ENCODE peak calls at places on chromosomes 3 and 15, in seven cellular contexts. V is T-cell; G is right cardiac atrium; I is Panc1; Q is natural killer cell; K is left ventricle myocardium superior; W is stimulated activated naive CD8-positive, alpha-beta T cell treated with anti-CD3 and anti-CD28 coated beads, Interleukin-15, amount 100 ng/mL, for 72 hours. N is an unnamed sample.

GRCh38 chr3:64575211-64575844 is 112.5 kb downstream of the ADAMTS9 start:
- ATAC-seq in V (no peak), G (no peak), I (no peak), Q (no peak), K (peak), W (no peak), N (no peak)

GRCh38 chr3:48119495-48120193 is 68.6 kb downstream of the CDC25A start:
- ATAC-seq in V (no peak), G (peak), I (no peak), Q (no peak), K (peak), W (no peak), N (peak)

GRCh38 chr3:23650371-23651140 is 155.2 kb upstream of the UBE2E1 start:
- ATAC-seq in V (no peak), G (no peak), I (peak), Q (no peak), K (no peak), W (no peak), N (no peak)

GRCh38 chr15:56472278-56472677 is 7.3 kb upstream of the MNS1 start:
- ATAC-seq in V (no peak), G (no peak), I (no peak), Q (no peak), K (no peak), W (no peak), N (no peak)

GRCh38 chr3:128006061-128006470 is 46.2 kb upstream of the SEC61A1 start:
- ATAC-seq in V (no peak), G (no peak), I (peak), Q (no peak), K (no peak), W (no peak), N (no peak)

GRCh38 chr3:58899159-58899952 is 150.5 kb downstream of the CFAP20DC start:
- ATAC-seq in V (peak), G (peak), I (no peak), Q (peak), K (peak), W (peak), N (peak)

GRCh38 chr3:27451845-27452244 is 32.3 kb downstream of the SLC4A7 start:
- ATAC-seq in V (no peak), G (no peak), I (no peak), Q (no peak), K (no peak), W (no peak), N (no peak)

GRCh38 chr3:172537521-172538158 is 14.4 kb upstream of the TNFSF10 start:
- ATAC-seq in V (peak), G (no peak), I (no peak), Q (no peak), K (no peak), W (peak), N (no peak)

GRCh38 chr3:146136647-146137046 is 24.3 kb downstream of the PLOD2 start:
- ATAC-seq in V (no peak), G (no peak), I (no peak), Q (no peak), K (no peak), W (no peak), N (no peak)

GRCh38 chr3:194321666-194322640 is 29.2 kb downstream of the CPN2 start:
- ATAC-seq in V (no peak), G (no peak), I (peak), Q (no peak), K (no peak), W (no peak), N (no peak)

GRCh38 chr3:30180305-30181275 is 425.8 kb upstream of the TGFBR2 start:
- ATAC-seq in V (no peak), G (peak), I (no peak), Q (no peak), K (peak), W (no peak), N (peak)

GRCh38 chr15:74489518-74490338 is 28.8 kb upstream of the UBL7 start:
- ATAC-seq in V (peak), G (peak), I (peak), Q (peak), K (peak), W (peak), N (no peak)

GRCh38 chr3:42526616-42527367 is 24.3 kb downstream of the VIPR1 start:
- ATAC-seq in V (peak), G (no peak), I (peak), Q (no peak), K (no peak), W (peak), N (no peak)

GRCh38 chr3:88038561-88038960 is 20.2 kb downstream of the CGGBP1 start:
- ATAC-seq in V (no peak), G (no peak), I (no peak), Q (no peak), K (no peak), W (no peak), N (no peak)

GRCh38 chr3:161244538-161244937 is 23.4 kb downstream of the NMD3 start:
- ATAC-seq in V (no peak), G (no peak), I (no peak), Q (no peak), K (no peak), W (no peak), N (no peak)

GRCh38 chr3:82505079-82505756 is 743.8 kb upstream of the GBE1 start:
- ATAC-seq in V (no peak), G (no peak), I (no peak), Q (no peak), K (no peak), W (no peak), N (no peak)

GRCh38 chr3:22091329-22091728 is 340.3 kb upstream of the ZNF385D start:
- ATAC-seq in V (no peak), G (no peak), I (no peak), Q (no peak), K (peak), W (no peak), N (no peak)

GRCh38 chr15:91890614-91891013 is 37.1 kb downstream of the SLCO3A1 start:
- ATAC-seq in V (no peak), G (no peak), I (peak), Q (no peak), K (no peak), W (no peak), N (no peak)

GRCh38 chr3:130907966-130908365 is 14.1 kb downstream of the ATP2C1 start:
- ATAC-seq in V (peak), G (no peak), I (no peak), Q (no peak), K (no peak), W (peak), N (no peak)

GRCh38 chr15:100252359-100252758 is 89.4 kb downstream of the ADAMTS17 start:
- ATAC-seq in V (no peak), G (no peak), I (no peak), Q (no peak), K (no peak), W (no peak), N (no peak)

N was measured in gastroesophageal sphincter.